ENCODE peak calls at places on chromosomes 16 and 17, in four cellular contexts. Z is suprapubic skin, D is SK-N-SH, X is esophagus muscularis mucosa. M is an unnamed sample.

GRCh38 chr16:67146523-67147357 is 4.1 kb downstream of the B3GNT9 start:
- DNase-seq in Z (no peak), X (no peak), D (no peak), M (no peak)

GRCh38 chr17:44850025-44850424 is 2.3 kb downstream of the HIGD1B start:
- DNase-seq in D (no peak), X (no peak), Z (no peak), M (no peak)

GRCh38 chr17:28972437-28972836 is 21.1 kb upstream of the PHF12 start:
- DNase-seq in D (no peak), X (no peak), Z (no peak), M (no peak)

GRCh38 chr17:42937712-42938596 is 26.3 kb downstream of the AARSD1 start:
- DNase-seq in Z (no peak), X (no peak), D (peak), M (peak)

GRCh38 chr16:67115649-67116048 is 5.9 kb downstream of the PHAF1 start:
- DNase-seq in D (no peak), Z (no peak), X (no peak), M (peak)

GRCh38 chr17:78719630-78720298 is 62.3 kb downstream of the CYTH1 start:
- DNase-seq in X (no peak), D (no peak), Z (no peak), M (no peak)

GRCh38 chr17:41863074-41863843 is 2.0 kb downstream of the KLHL11 start:
- DNase-seq in X (no peak), Z (no peak), D (no peak), M (no peak)

GRCh38 chr17:69325518-69326301 is 1.2 kb downstream of the ABCA5 start:
- DNase-seq in Z (no peak), D (peak), X (no peak), M (no peak)

GRCh38 chr17:77002103-77003045 is 134.2 kb downstream of the MGAT5B start:
- DNase-seq in X (no peak), D (peak), Z (no peak), M (no peak)

GRCh38 chr17:76268015-76268749 is 3.0 kb downstream of the UBALD2 start:
- DNase-seq in X (peak), D (peak), Z (peak), M (peak)

GRCh38 chr17:82317394-82318168 is at the start of gene CD7:
- DNase-seq in D (no peak), X (no peak), Z (no peak), M (no peak)

GRCh38 chr16:68907297-68907999 is 64.1 kb downstream of the TANGO6 start:
- DNase-seq in Z (peak), D (no peak), X (no peak), M (no peak)

GRCh38 chr17:1511756-1512321 is 4.6 kb downstream of the INPP5K start:
- DNase-seq in X (no peak), D (no peak), Z (no peak), M (no peak)

GRCh38 chr16:87100306-87101058 is 216.7 kb downstream of the C16orf95 start:
- DNase-seq in X (no peak), Z (no peak), D (no peak), M (no peak)

GRCh38 chr17:45270828-45271418 is 9.0 kb upstream of the SPATA32 start:
- DNase-seq in D (peak), X (no peak), Z (no peak), M (no peak)

GRCh38 chr17:77810536-77810935 is 148.0 kb upstream of the TNRC6C start:
- DNase-seq in X (no peak), D (no peak), Z (no peak), M (peak)

GRCh38 chr17:7932483-7932891 is 481 bp downstream of the CNTROB start:
- DNase-seq in X (no peak), D (peak), Z (no peak), M (peak)

GRCh38 chr17:42967925-42968324 is 3.7 kb upstream of the AARSD1 start:
- DNase-seq in X (no peak), D (no peak), Z (no peak), M (no peak)

GRCh38 chr16:67399749-67400704 is 6.7 kb upstream of the TPPP3 start:
- DNase-seq in Z (no peak), X (no peak), D (peak), M (no peak)

GRCh38 chr17:61338000-61338864 is 61.4 kb upstream of the TBX2 start:
- DNase-seq in X (no peak), D (no peak), Z (no peak), M (no peak)

GRCh38 chr17:36851230-36851629 is 86.0 kb upstream of the LHX1 start:
- DNase-seq in D (no peak), Z (no peak), X (no peak), M (no peak)

GRCh38 chr16:79653337-79654000 is 52.9 kb upstream of the MAF start:
- DNase-seq in D (peak), Z (no peak), X (no peak), M (no peak)

GRCh38 chr17:50459081-50459676 is 9.5 kb downstream of the CHAD start:
- DNase-seq in Z (no peak), X (no peak), D (no peak), M (no peak)

GRCh38 chr16:16100631-16101030 is 122.7 kb downstream of the ABCC6 start:
- DNase-seq in Z (no peak), X (no peak), D (no peak), M (no peak)

GRCh38 chr17:80872011-80872929 is 119.4 kb upstream of the CHMP6 start:
- DNase-seq in X (no peak), Z (no peak), D (no peak), M (peak)

GRCh38 chr17:17497065-17497844 is 1.1 kb upstream of the RASD1 start:
- DNase-seq in X (no peak), Z (no peak), D (no peak), M (no peak)

GRCh38 chr17:69142473-69142802 is 743 bp upstream of the ABCA6 start:
- DNase-seq in X (no peak), D (no peak), Z (no peak), M (no peak)

GRCh38 chr16:88706965-88707871 is 915 bp downstream of the CTU2 start:
- DNase-seq in D (no peak), Z (no peak), X (no peak), M (no peak)

GRCh38 chr17:47785538-47786123 is 36.0 kb downstream of the OSBPL7 start:
- DNase-seq in D (no peak), X (no peak), Z (no peak), M (no peak)

GRCh38 chr16:9053006-9053601 is 38.3 kb upstream of the HAPSTR1 start:
- DNase-seq in Z (no peak), D (peak), X (no peak), M (peak)

GRCh38 chr16:19898924-19899604 is 14.4 kb upstream of the GPRC5B start:
- DNase-seq in D (peak), X (no peak), Z (no peak), M (no peak)

GRCh38 chr16:72264776-72265175 is 92.8 kb upstream of the PMFBP1 start:
- DNase-seq in D (no peak), Z (no peak), X (no peak), M (no peak)

GRCh38 chr16:68762996-68763756 is 26.1 kb downstream of the CDH1 start:
- DNase-seq in X (no peak), D (no peak), Z (no peak), M (no peak)

GRCh38 chr17:6756425-6757012 is 673 bp downstream of the XAF1 start:
- DNase-seq in D (no peak), X (no peak), Z (no peak), M (no peak)

GRCh38 chr17:6755281-6755680 is 565 bp upstream of the XAF1 start:
- DNase-seq in Z (no peak), X (no peak), D (peak), M (peak)

GRCh38 chr17:6757747-6758146 is 1.9 kb downstream of the XAF1 start:
- DNase-seq in Z (no peak), D (no peak), X (no peak), M (no peak)

GRCh38 chr17:6753565-6753964 is 2.3 kb upstream of the XAF1 start:
- DNase-seq in D (no peak), X (no peak), Z (no peak), M (no peak)

GRCh38 chr17:6755731-6756184 is at the start of gene XAF1:
- DNase-seq in X (no peak), Z (no peak), D (no peak), M (peak)
- TF ChIP-seq POLR2AphosphoS5 in X (peak), Z (no peak), D (no peak), M (peak)

GRCh38 chr16:75745823-75746222 is 19.5 kb upstream of the CPHXL start:
- DNase-seq in D (no peak), X (no peak), Z (no peak), M (no peak)

GRCh38 chr16:75745242-75745641 is 19.0 kb upstream of the CPHXL start:
- DNase-seq in D (no peak), X (no peak), Z (no peak), M (no peak)

GRCh38 chr16:75754126-75754525 is 27.8 kb upstream of the CPHXL start:
- DNase-seq in Z (no peak), X (no peak), D (no peak), M (no peak)

DNA sequence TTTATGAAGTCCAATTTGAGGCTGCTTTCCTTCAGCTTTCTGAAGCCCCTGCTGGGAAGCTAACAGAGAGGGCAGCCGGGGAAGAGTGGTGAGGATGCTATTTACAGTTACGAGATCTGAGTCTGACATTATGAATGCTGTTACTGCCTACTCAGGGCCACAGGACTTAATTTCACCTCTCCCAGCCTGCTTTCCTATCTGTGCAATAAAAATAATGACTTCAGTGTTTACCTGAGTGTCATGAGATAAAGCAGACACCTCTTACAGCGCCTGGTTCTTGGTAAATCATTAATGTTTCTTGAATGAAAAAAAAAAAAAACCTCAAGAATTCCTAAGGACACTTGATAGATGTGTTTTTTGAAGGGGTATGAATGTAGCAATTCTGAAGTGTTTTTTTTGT is 24.2 kb upstream of the CPHXL start:
- DNase-seq in X (no peak), Z (no peak), D (no peak), M (no peak)
- H3K4me3 ChIP-seq in X (no peak), Z (no peak), D (no peak), M (no peak)

GRCh38 chr16:84349852-84350565 is 18.3 kb upstream of the ATP2C2 start:
- DNase-seq in D (no peak), X (no peak), Z (no peak), M (no peak)
- TF ChIP-seq POLR2AphosphoS5 in D (no peak), X (no peak), Z (no peak), M (no peak)

GRCh38 chr17:38572292-38572664 is 33.5 kb downstream of the SRCIN1 start:
- DNase-seq in D (no peak), X (no peak), Z (no peak), M (no peak)
- H3K4me3 ChIP-seq in D (peak), X (peak), Z (peak), M (no peak)

DNA sequence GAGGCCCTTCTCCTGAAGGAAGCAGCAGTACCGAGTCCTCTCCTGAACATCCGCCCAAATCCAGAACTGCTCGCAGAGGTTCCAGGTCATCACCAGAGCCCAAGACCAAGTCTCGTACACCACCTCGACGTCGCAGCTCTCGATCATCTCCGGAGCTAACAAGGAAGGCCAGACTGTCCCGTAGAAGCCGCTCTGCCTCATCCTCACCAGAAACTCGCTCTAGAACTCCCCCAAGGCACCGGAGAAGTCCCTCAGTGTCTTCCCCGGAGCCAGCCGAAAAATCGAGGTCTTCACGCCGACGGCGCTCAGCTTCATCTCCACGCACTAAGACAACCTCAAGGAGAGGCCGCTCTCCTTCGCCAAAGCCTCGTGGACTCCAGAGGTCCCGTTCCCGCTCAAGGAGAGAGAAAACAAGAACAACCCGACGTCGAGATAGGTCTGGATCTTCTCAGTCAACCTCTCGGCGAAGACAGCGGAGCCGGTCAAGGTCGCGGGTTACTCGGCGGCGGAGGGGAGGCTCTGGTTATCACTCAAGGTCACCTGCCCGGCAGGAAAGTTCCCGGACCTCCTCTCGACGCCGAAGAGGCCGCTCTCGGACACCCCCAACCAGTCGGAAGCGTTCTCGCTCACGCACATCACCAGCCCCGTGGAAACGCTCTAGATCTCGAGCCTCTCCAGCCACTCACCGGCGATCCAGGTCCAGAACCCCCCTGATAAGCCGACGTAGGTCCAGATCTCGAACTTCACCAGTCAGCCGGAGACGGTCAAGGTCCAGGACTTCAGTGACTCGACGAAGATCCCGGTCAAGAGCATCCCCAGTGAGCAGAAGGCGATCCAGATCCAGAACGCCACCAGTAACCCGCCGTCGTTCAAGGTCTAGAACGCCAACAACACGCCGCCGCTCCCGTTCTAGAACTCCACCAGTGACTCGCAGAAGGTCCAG is 11.3 kb downstream of the ELOB start:
- DNase-seq in X (no peak), D (no peak), Z (no peak), M (no peak)
- TF ChIP-seq POLR2AphosphoS5 in X (no peak), D (no peak), Z (no peak), M (no peak)

GRCh38 chr17:40522961-40523310 is 21.5 kb upstream of the TNS4 start:
- DNase-seq in Z (peak), X (no peak), D (no peak), M (no peak)

GRCh38 chr17:40525294-40525693 is 23.9 kb upstream of the TNS4 start:
- DNase-seq in Z (no peak), D (no peak), X (no peak), M (no peak)

GRCh38 chr17:40522250-40522960 is 21.0 kb upstream of the TNS4 start:
- DNase-seq in Z (peak), X (no peak), D (no peak), M (peak)

GRCh38 chr17:40526668-40527067 is 25.2 kb upstream of the TNS4 start:
- DNase-seq in Z (peak), X (no peak), D (no peak), M (peak)

GRCh38 chr17:40524243-40524965 is 23.0 kb upstream of the TNS4 start:
- DNase-seq in X (no peak), D (no peak), Z (peak), M (no peak)
- H3K4me3 ChIP-seq in X (no peak), D (no peak), Z (no peak), M (no peak)

M was measured in sigmoid colon.